ENCODE peak calls at places on chromosome 10, in seven cellular contexts. W is activated T-cell treated with anti-CD3 and anti-CD28 coated beads for 1 hour, Y is NCI-H2081, R is Daoy, I is HEK293T, C is left colon, V is LoVo. G is an unnamed sample.

GRCh38 chr10:124561206-124561605 is 99.6 kb downstream of the LHPP start:
- DNase-seq in R (no peak), I (no peak), V (no peak), C (no peak), W (no peak), Y (no peak), G (no peak)

GRCh38 chr10:113273151-113273876 is 279.5 kb upstream of the HABP2 start:
- DNase-seq in V (no peak), Y (no peak), C (no peak), R (no peak), W (no peak), I (no peak), G (peak; percentile 52)

GRCh38 chr10:121112618-121113384 is 261.6 kb downstream of the WDR11 start:
- DNase-seq in I (peak; percentile 39), V (no peak), Y (no peak), R (no peak), W (no peak), C (no peak), G (peak; percentile 38)

GRCh38 chr10:49649936-49650723 is 29.3 kb upstream of the C10orf53 start:
- DNase-seq in Y (no peak), W (no peak), I (no peak), C (no peak), V (no peak), R (no peak), G (peak; percentile 24)

GRCh38 chr10:124705021-124705740 is 39.0 kb downstream of the FAM53B start:
- DNase-seq in I (no peak), W (no peak), R (no peak), Y (no peak), V (no peak), C (peak; percentile 18), G (no peak)

GRCh38 chr10:12394236-12395033 is 45.1 kb downstream of the CAMK1D start:
- DNase-seq in I (no peak), C (no peak), W (no peak), Y (no peak), R (peak; percentile 73), V (no peak), G (no peak)

GRCh38 chr10:86087716-86088115 is 278.9 kb downstream of the GRID1 start:
- DNase-seq in Y (no peak), V (no peak), C (no peak), I (no peak), R (no peak), W (no peak), G (no peak)

GRCh38 chr10:107834706-107835105 is 670.2 kb upstream of the SORCS1 start:
- DNase-seq in V (no peak), I (no peak), R (no peak), Y (no peak), W (no peak), C (no peak), G (no peak)

GRCh38 chr10:31419394-31420063 is 100.5 kb downstream of the ZEB1 start:
- DNase-seq in V (no peak), C (no peak), I (no peak), Y (no peak), R (peak; percentile 30), W (no peak), G (no peak)

GRCh38 chr10:103622286-103622685 is 128.8 kb downstream of the NEURL1 start:
- DNase-seq in V (no peak), W (no peak), I (no peak), C (no peak), R (no peak), Y (no peak), G (no peak)

GRCh38 chr10:128047337-128047736 is 78.9 kb downstream of the MKI67 start:
- DNase-seq in W (peak; percentile 72), C (peak; percentile 89), V (no peak), Y (no peak), R (peak; percentile 47), I (no peak), G (peak; percentile 76)

GRCh38 chr10:89659185-89660131 is 14.4 kb upstream of the PANK1 start:
- DNase-seq in Y (no peak), I (no peak), R (no peak), C (no peak), V (no peak), W (no peak), G (no peak)

GRCh38 chr10:22550732-22551131 is 163.6 kb downstream of the PIP4K2A start:
- DNase-seq in Y (no peak), W (peak; percentile 76), I (peak; percentile 57), R (peak; percentile 17), V (no peak), C (peak; percentile 65), G (peak; percentile 27)

G was measured in adrenal gland.